ENCODE peak calls at places on chromosomes 7 and 10, in six cellular contexts. A is mesendoderm; L is NCI-H1417; M is ureter; D is C1 segment of cervical spinal cord; H is activated CD8-positive, alpha-beta T cell treated with anti-CD3 and anti-CD28 coated beads, Interleukin-2, amount 10 ng/mL, durations not matched to agents 7 days and 5 days. J is an unnamed sample.

GRCh38 chr10:12387561-12388210 is 38.3 kb downstream of the CAMK1D start:
- DNase-seq in M (no peak), H (no peak), L (peak; percentile 7), A (no peak), D (no peak), J (no peak)

GRCh38 chr7:138866353-138866752 is 68.4 kb upstream of the ATP6V0A4 start:
- DNase-seq in D (no peak), L (no peak), H (no peak), M (no peak), A (no peak), J (no peak)

GRCh38 chr7:63073736-63074135 is 924.9 kb upstream of the ZNF722 start:
- DNase-seq in A (no peak), M (no peak), H (no peak), L (no peak), D (no peak), J (no peak)

GRCh38 chr10:51386248-51386885 is 312.1 kb downstream of the PRKG1 start:
- DNase-seq in A (no peak), D (no peak), M (no peak), L (no peak), H (no peak), J (no peak)

GRCh38 chr10:55813451-55814170 is 547.4 kb downstream of the ZWINT start:
- DNase-seq in H (no peak), L (no peak), D (no peak), M (no peak), A (no peak), J (no peak)

GRCh38 chr7:64888901-64889685 is 14.0 kb upstream of the ZNF273 start:
- DNase-seq in D (no peak), L (no peak), A (no peak), H (no peak), M (peak; percentile 57), J (peak; percentile 44)

GRCh38 chr10:29555746-29556481 is 78.9 kb downstream of the SVIL start:
- DNase-seq in M (no peak), A (peak; percentile 33), D (no peak), H (no peak), L (peak; percentile 28), J (peak; percentile 67)

GRCh38 chr7:18580945-18581344 is 85.4 kb downstream of the HDAC9 start:
- DNase-seq in L (peak; percentile 20), H (no peak), M (no peak), A (no peak), D (no peak), J (no peak)

GRCh38 chr10:125081931-125082330 is 78.4 kb downstream of the CTBP2 start:
- DNase-seq in M (no peak), H (no peak), L (no peak), A (no peak), D (no peak), J (no peak)

GRCh38 chr10:121900443-121901174 is 27.2 kb downstream of the ATE1 start:
- DNase-seq in D (no peak), A (peak; percentile 78), L (peak; percentile 69), H (peak; percentile 32), M (no peak), J (peak; percentile 81)

GRCh38 chr10:93319855-93320254 is 162.3 kb downstream of the MYOF start:
- DNase-seq in M (no peak), H (no peak), D (no peak), A (no peak), L (peak; percentile 73), J (no peak)

GRCh38 chr10:75272896-75273295 is 37.1 kb upstream of the COMTD1 start:
- DNase-seq in M (no peak), L (no peak), D (no peak), A (no peak), H (no peak), J (no peak)

GRCh38 chr7:37285701-37286475 is 162.8 kb downstream of the ELMO1 start:
- DNase-seq in M (no peak), A (peak; percentile 81), L (no peak), D (no peak), H (peak; percentile 34), J (peak; percentile 46)

GRCh38 chr7:28301148-28301641 is 111.1 kb upstream of the CREB5 start:
- DNase-seq in H (no peak), L (no peak), A (no peak), M (no peak), D (no peak), J (peak; percentile 74)

GRCh38 chr7:122136033-122136432 is 8.0 kb downstream of the AASS start:
- DNase-seq in M (no peak), D (no peak), H (no peak), A (no peak), L (peak; percentile 59), J (no peak)

GRCh38 chr10:57696641-57697040 is 571.1 kb downstream of the IPMK start:
- DNase-seq in A (no peak), H (no peak), D (no peak), L (no peak), M (no peak), J (peak; percentile 85)

GRCh38 chr7:155338632-155339320 is 41.1 kb downstream of the INSIG1 start:
- DNase-seq in L (no peak), M (no peak), A (no peak), H (peak; percentile 61), D (no peak), J (no peak)

GRCh38 chr10:66833861-66834260 is 92.0 kb upstream of the LRRTM3 start:
- DNase-seq in M (no peak), H (no peak), A (peak; percentile 36), L (no peak), D (no peak), J (peak; percentile 37)

GRCh38 chr10:59393349-59393748 is 31.0 kb upstream of the FAM13C start:
- DNase-seq in L (no peak), A (no peak), M (no peak), D (no peak), H (no peak), J (no peak)